ENCODE peak calls at places on chromosomes 1 and 21, in ten cellular contexts. Q is head of caudate nucleus; T is SHP77; M is coronary artery; J is Calu3; H is stimulated activated CD4-positive, alpha-beta T cell treated with anti-CD3 and anti-CD28 coated beads, Interleukin-2, amount 100 ng/mL, for 48 hours; G is AG08396; U is posterior cingulate gyrus; L is stimulated activated CD8-positive, alpha-beta memory T cell treated with anti-CD3 and anti-CD28 coated beads, Interleukin-2, amount 100 ng/mL, for 1 hour; E is NT2/D1. V is an unnamed sample.
A peak's percentile ranks its signal among the peaks of the same experiment; 100 is the strongest.

GRCh38 chr1:100794719-100795645 is 75.4 kb downstream of the VCAM1 start:
- DNase-seq in E (no peak), G (peak; percentile 8), L (no peak), H (no peak), Q (no peak), M (no peak), U (no peak), J (no peak), T (no peak), V (no peak)

GRCh38 chr1:228440761-228441500 is 24.3 kb upstream of the TRIM17 start:
- DNase-seq in M (no peak), U (no peak), H (no peak), T (no peak), J (no peak), L (no peak), G (no peak), Q (no peak), E (no peak), V (no peak)

GRCh38 chr1:90339822-90340221 is 344.9 kb downstream of the ZNF326 start:
- DNase-seq in L (no peak), U (no peak), M (no peak), T (no peak), E (no peak), H (no peak), G (no peak), Q (no peak), J (no peak), V (no peak)

GRCh38 chr1:111801071-111801850 is 45.6 kb downstream of the DDX20 start:
- DNase-seq in T (no peak), M (no peak), Q (no peak), U (no peak), J (peak; percentile 2), E (no peak), H (no peak), G (no peak), L (no peak), V (no peak)

GRCh38 chr1:21929951-21930615 is 7.0 kb downstream of the HSPG2 start:
- DNase-seq in G (no peak), U (no peak), L (no peak), H (no peak), M (no peak), T (no peak), J (no peak), Q (no peak), E (no peak), V (no peak)

GRCh38 chr1:181704556-181704955 is 221.2 kb downstream of the CACNA1E start:
- DNase-seq in G (no peak), J (no peak), E (peak; percentile 42), Q (no peak), L (no peak), U (no peak), M (no peak), T (no peak), H (no peak), V (no peak)

GRCh38 chr1:225447649-225448048 is 19.8 kb upstream of the LBR start:
- DNase-seq in G (no peak), H (no peak), Q (peak; percentile 48), M (peak; percentile 79), E (no peak), J (no peak), U (peak; percentile 77), T (no peak), L (no peak), V (no peak)

GRCh38 chr1:38486115-38486514 is 373.5 kb downstream of the RRAGC start:
- DNase-seq in G (no peak), L (no peak), T (no peak), H (no peak), J (no peak), U (no peak), E (peak; percentile 56), Q (no peak), M (no peak), V (no peak)

GRCh38 chr1:156090822-156091188 is 8.5 kb upstream of the MEX3A start:
- DNase-seq in E (peak; percentile 96), Q (peak; percentile 83), M (no peak), L (peak; percentile 76), G (peak; percentile 73), H (peak; percentile 94), U (peak; percentile 96), T (peak; percentile 86), J (peak; percentile 94), V (no peak)

GRCh38 chr1:234324668-234325225 is 48.5 kb upstream of the COA6 start:
- DNase-seq in G (no peak), U (no peak), M (no peak), Q (no peak), H (no peak), T (no peak), J (no peak), E (no peak), L (no peak), V (no peak)

GRCh38 chr1:17579951-17580939 is 40.7 kb downstream of the ARHGEF10L start:
- DNase-seq in H (no peak), T (peak; percentile 28), L (no peak), Q (no peak), G (no peak), U (no peak), M (no peak), J (peak; percentile 38), E (no peak), V (no peak)

GRCh38 chr1:145947551-145947950 is 10.3 kb downstream of the LIX1L start:
- DNase-seq in H (no peak), J (no peak), U (no peak), G (no peak), M (no peak), L (no peak), E (peak; percentile 56), T (no peak), Q (no peak), V (no peak)

GRCh38 chr1:60274422-60275419 is 201.2 kb upstream of the C1orf87 start:
- DNase-seq in E (no peak), L (no peak), J (no peak), T (no peak), Q (no peak), H (no peak), M (no peak), U (no peak), G (no peak), V (no peak)

GRCh38 chr1:245915851-245916250 is 591.2 kb downstream of the SMYD3 start:
- DNase-seq in E (no peak), L (no peak), M (no peak), H (no peak), G (no peak), U (no peak), Q (no peak), J (no peak), T (no peak), V (no peak)

GRCh38 chr1:12040457-12041051 is 21.3 kb downstream of the MIIP start:
- DNase-seq in M (no peak), L (no peak), U (no peak), T (no peak), J (no peak), G (peak; percentile 54), H (no peak), Q (no peak), E (no peak), V (no peak)

GRCh38 chr1:9413877-9414213 is 121.2 kb downstream of the SPSB1 start:
- DNase-seq in H (no peak), G (peak; percentile 55), J (no peak), T (no peak), E (no peak), Q (no peak), L (no peak), U (peak; percentile 68), M (peak; percentile 84), V (no peak)

GRCh38 chr1:112840631-112841624 is 115.1 kb downstream of the SLC16A1 start:
- DNase-seq in J (no peak), L (no peak), G (no peak), Q (no peak), H (no peak), M (no peak), T (no peak), E (no peak), U (no peak), V (no peak)

GRCh38 chr21:34191876-34192275 is 118.5 kb downstream of the MRPS6 start:
- DNase-seq in H (no peak), G (no peak), U (no peak), L (no peak), T (no peak), Q (no peak), M (no peak), J (no peak), E (no peak), V (no peak)

GRCh38 chr1:230340778-230341546 is 85.2 kb downstream of the PGBD5 start:
- DNase-seq in Q (no peak), J (no peak), H (no peak), M (no peak), G (no peak), E (no peak), T (no peak), L (no peak), U (no peak), V (no peak)

GRCh38 chr21:15250384-15250783 is 185.6 kb upstream of the NRIP1 start:
- DNase-seq in E (no peak), G (no peak), J (no peak), T (no peak), M (no peak), Q (no peak), L (no peak), H (no peak), U (no peak), V (no peak)

GRCh38 chr1:844472-845026 is 79.2 kb upstream of the SAMD11 start:
- DNase-seq in U (no peak), Q (no peak), J (no peak), E (no peak), T (no peak), G (no peak), M (no peak), H (no peak), L (no peak), V (no peak)

GRCh38 chr1:113788802-113789201 is 23.5 kb downstream of the RSBN1 start:
- DNase-seq in J (no peak), M (no peak), L (no peak), E (no peak), U (no peak), H (no peak), Q (no peak), T (no peak), G (no peak), V (no peak)

V was measured in pulmonary artery endothelial cell.